ENCODE peak calls at places on chromosome X, in five cellular contexts. One of them, this sample, is unnamed.

GRCh38 chrX:49278081-49278480 is 8.5 kb downstream of the PPP1R3F start:
- DNase-seq in AG10803: no peak
- DNase-seq in Calu3: no peak
- DNase-seq in iPS-NIHi11: no peak
- DNase-seq in NCI-H1417: no peak
- DNase-seq in this sample: no peak

GRCh38 chrX:26442340-26442739 is 226.4 kb downstream of the MAGEB5 start:
- DNase-seq in Calu3: peak
- DNase-seq in AG10803: peak
- DNase-seq in iPS-NIHi11: peak
- DNase-seq in NCI-H1417: peak
- DNase-seq in this sample: peak

GRCh38 chrX:21382715-21383114 is 8.5 kb downstream of the CNKSR2 start:
- DNase-seq in NCI-H1417: peak
- DNase-seq in iPS-NIHi11: no peak
- DNase-seq in Calu3: no peak
- DNase-seq in AG10803: no peak
- DNase-seq in this sample: no peak

GRCh38 chrX:123818243-123818642 is 41.6 kb upstream of the XIAP start:
- DNase-seq in AG10803: peak
- DNase-seq in Calu3: peak
- DNase-seq in iPS-NIHi11: no peak
- DNase-seq in NCI-H1417: no peak
- DNase-seq in this sample: no peak

GRCh38 chrX:77436271-77436670 is 10.9 kb upstream of the FGF16 start:
- DNase-seq in AG10803: no peak
- DNase-seq in iPS-NIHi11: no peak
- DNase-seq in Calu3: no peak
- DNase-seq in NCI-H1417: no peak
- DNase-seq in this sample: no peak

GRCh38 chrX:65034292-65034640 is 58.0 kb upstream of the ZC4H2 start:
- DNase-seq in Calu3: no peak
- DNase-seq in iPS-NIHi11: no peak
- DNase-seq in NCI-H1417: no peak
- DNase-seq in AG10803: no peak
- DNase-seq in this sample: no peak

GRCh38 chrX:2325076-2325784 is 175.5 kb downstream of the DHRSX start:
- DNase-seq in iPS-NIHi11: no peak
- DNase-seq in AG10803: peak
- DNase-seq in NCI-H1417: no peak
- DNase-seq in Calu3: no peak
- DNase-seq in this sample: no peak

GRCh38 chrX:69277961-69278795 is 112.9 kb upstream of the PJA1 start:
- DNase-seq in Calu3: no peak
- DNase-seq in iPS-NIHi11: peak
- DNase-seq in AG10803: no peak
- DNase-seq in NCI-H1417: no peak
- DNase-seq in this sample: no peak

GRCh38 chrX:133401539-133401938 is 13.8 kb downstream of the GPC4 start:
- DNase-seq in AG10803: no peak
- DNase-seq in iPS-NIHi11: no peak
- DNase-seq in NCI-H1417: no peak
- DNase-seq in Calu3: no peak
- DNase-seq in this sample: no peak

GRCh38 chrX:153900806-153901752 is 3.4 kb upstream of the AVPR2 start:
- DNase-seq in iPS-NIHi11: peak
- DNase-seq in Calu3: peak
- DNase-seq in NCI-H1417: peak
- DNase-seq in AG10803: peak
- DNase-seq in this sample: peak

GRCh38 chrX:54397113-54397512 is 39.3 kb upstream of the WNK3 start:
- DNase-seq in Calu3: no peak
- DNase-seq in NCI-H1417: no peak
- DNase-seq in iPS-NIHi11: no peak
- DNase-seq in AG10803: peak
- DNase-seq in this sample: no peak

GRCh38 chrX:146127617-146128016 is 310.0 kb downstream of the SLITRK2 start:
- DNase-seq in NCI-H1417: no peak
- DNase-seq in Calu3: no peak
- DNase-seq in iPS-NIHi11: no peak
- DNase-seq in AG10803: no peak
- DNase-seq in this sample: no peak

GRCh38 chrX:146614693-146615524 is 194.7 kb upstream of the CXorf51B start:
- DNase-seq in iPS-NIHi11: no peak
- DNase-seq in AG10803: no peak
- DNase-seq in NCI-H1417: peak
- DNase-seq in Calu3: no peak
- DNase-seq in this sample: no peak

GRCh38 chrX:1464282-1465131 is 11.8 kb upstream of the ASMTL start:
- DNase-seq in AG10803: no peak
- DNase-seq in NCI-H1417: no peak
- DNase-seq in Calu3: no peak
- DNase-seq in iPS-NIHi11: no peak
- DNase-seq in this sample: no peak

GRCh38 chrX:15915959-15916703 is 61.5 kb upstream of the AP1S2 start:
- DNase-seq in NCI-H1417: no peak
- DNase-seq in Calu3: no peak
- DNase-seq in AG10803: no peak
- DNase-seq in iPS-NIHi11: no peak
- DNase-seq in this sample: no peak

GRCh38 chrX:73979551-73980131 is 324.3 kb upstream of the ZCCHC13 start:
- DNase-seq in Calu3: no peak
- DNase-seq in AG10803: no peak
- DNase-seq in iPS-NIHi11: no peak
- DNase-seq in NCI-H1417: no peak
- DNase-seq in this sample: no peak

GRCh38 chrX:55107911-55108310 is 19.1 kb downstream of the PAGE2 start:
- DNase-seq in NCI-H1417: no peak
- DNase-seq in Calu3: no peak
- DNase-seq in iPS-NIHi11: no peak
- DNase-seq in AG10803: no peak
- DNase-seq in this sample: no peak

GRCh38 chrX:65902011-65902410 is 137.9 kb downstream of the VSIG4 start:
- DNase-seq in iPS-NIHi11: no peak
- DNase-seq in Calu3: no peak
- DNase-seq in NCI-H1417: no peak
- DNase-seq in AG10803: no peak
- DNase-seq in this sample: no peak

GRCh38 chrX:51336584-51336983 is 4.0 kb downstream of the NUDT10 start:
- DNase-seq in Calu3: peak
- DNase-seq in AG10803: peak
- DNase-seq in NCI-H1417: peak
- DNase-seq in iPS-NIHi11: peak
- DNase-seq in this sample: peak

GRCh38 chrX:104324871-104325585 is 70.3 kb upstream of the ESX1 start:
- DNase-seq in AG10803: no peak
- DNase-seq in NCI-H1417: no peak
- DNase-seq in iPS-NIHi11: no peak
- DNase-seq in Calu3: no peak
- DNase-seq in this sample: no peak

GRCh38 chrX:134990475-134991473 is at the start of gene SMIM10:
- DNase-seq in Calu3: peak
- DNase-seq in AG10803: peak
- DNase-seq in iPS-NIHi11: peak
- DNase-seq in NCI-H1417: no peak
- DNase-seq in this sample: no peak

GRCh38 chrX:72262077-72262476 is 15.0 kb downstream of the RPS4X start:
- DNase-seq in NCI-H1417: no peak
- DNase-seq in Calu3: peak
- DNase-seq in iPS-NIHi11: no peak
- DNase-seq in AG10803: no peak
- DNase-seq in this sample: peak

GRCh38 chrX:96683997-96684338 is 674 bp upstream of the DIAPH2 start:
- DNase-seq in iPS-NIHi11: no peak
- DNase-seq in NCI-H1417: no peak
- DNase-seq in Calu3: no peak
- DNase-seq in AG10803: no peak
- DNase-seq in this sample: no peak